ENCODE peak calls at places on chromosomes 11 and 22, in seven cellular contexts. One of them, this sample, is unnamed.

GRCh38 chr11:10728154-10728553 is 22.9 kb upstream of the CTR9 start:
- DNase-seq in CD8-positive, alpha-beta T cell: no peak
- DNase-seq in neural progenitor cell: no peak
- DNase-seq in body of pancreas: no peak
- DNase-seq in brain microvascular endothelial cell: no peak
- DNase-seq in cardiac muscle cell: no peak
- DNase-seq in MM.1S: no peak
- DNase-seq in this sample: no peak

GRCh38 chr11:113137735-113138529 is 176.5 kb upstream of the TTC12 start:
- DNase-seq in CD8-positive, alpha-beta T cell: no peak
- DNase-seq in neural progenitor cell: no peak
- DNase-seq in body of pancreas: no peak
- DNase-seq in brain microvascular endothelial cell: no peak
- DNase-seq in cardiac muscle cell: no peak
- DNase-seq in MM.1S: no peak
- DNase-seq in this sample: no peak

GRCh38 chr11:11972942-11973341 is 35.5 kb downstream of the DKK3 start:
- DNase-seq in CD8-positive, alpha-beta T cell: no peak
- DNase-seq in neural progenitor cell: no peak
- DNase-seq in body of pancreas: no peak
- DNase-seq in brain microvascular endothelial cell: no peak
- DNase-seq in cardiac muscle cell: no peak
- DNase-seq in MM.1S: no peak
- DNase-seq in this sample: no peak

GRCh38 chr11:86632499-86633269 is 39.7 kb downstream of the ME3 start:
- DNase-seq in CD8-positive, alpha-beta T cell: no peak
- DNase-seq in neural progenitor cell: peak; percentile 40
- DNase-seq in body of pancreas: no peak
- DNase-seq in brain microvascular endothelial cell: peak; percentile 98
- DNase-seq in cardiac muscle cell: peak; percentile 17
- DNase-seq in MM.1S: no peak
- DNase-seq in this sample: no peak

GRCh38 chr22:45632791-45633515 is 38.7 kb upstream of the ATXN10 start:
- DNase-seq in CD8-positive, alpha-beta T cell: no peak
- DNase-seq in neural progenitor cell: peak; percentile 25
- DNase-seq in body of pancreas: no peak
- DNase-seq in brain microvascular endothelial cell: peak; percentile 5
- DNase-seq in cardiac muscle cell: peak; percentile 35
- DNase-seq in MM.1S: no peak
- DNase-seq in this sample: no peak

GRCh38 chr11:130804306-130805077 is 111.8 kb downstream of the SNX19 start:
- DNase-seq in CD8-positive, alpha-beta T cell: no peak
- DNase-seq in neural progenitor cell: no peak
- DNase-seq in body of pancreas: no peak
- DNase-seq in brain microvascular endothelial cell: no peak
- DNase-seq in cardiac muscle cell: no peak
- DNase-seq in MM.1S: peak; percentile 80
- DNase-seq in this sample: no peak

GRCh38 chr22:25497269-25497668 is 67.2 kb upstream of the GRK3 start:
- DNase-seq in CD8-positive, alpha-beta T cell: no peak
- DNase-seq in neural progenitor cell: no peak
- DNase-seq in body of pancreas: no peak
- DNase-seq in brain microvascular endothelial cell: peak; percentile 30
- DNase-seq in cardiac muscle cell: peak; percentile 21
- DNase-seq in MM.1S: no peak
- DNase-seq in this sample: no peak

GRCh38 chr11:75968021-75968685 is 153.1 kb downstream of the UVRAG start:
- DNase-seq in CD8-positive, alpha-beta T cell: no peak
- DNase-seq in neural progenitor cell: no peak
- DNase-seq in body of pancreas: no peak
- DNase-seq in brain microvascular endothelial cell: no peak
- DNase-seq in cardiac muscle cell: no peak
- DNase-seq in MM.1S: no peak
- DNase-seq in this sample: no peak

GRCh38 chr22:23383491-23384450 is 196.3 kb downstream of the IGLL1 start:
- DNase-seq in CD8-positive, alpha-beta T cell: no peak
- DNase-seq in neural progenitor cell: peak; percentile 71
- DNase-seq in body of pancreas: no peak
- DNase-seq in brain microvascular endothelial cell: no peak
- DNase-seq in cardiac muscle cell: peak; percentile 43
- DNase-seq in MM.1S: no peak
- DNase-seq in this sample: no peak

GRCh38 chr11:98234698-98235097 is 786.1 kb upstream of the CNTN5 start:
- DNase-seq in CD8-positive, alpha-beta T cell: no peak
- DNase-seq in neural progenitor cell: peak; percentile 45
- DNase-seq in body of pancreas: no peak
- DNase-seq in brain microvascular endothelial cell: no peak
- DNase-seq in cardiac muscle cell: peak; percentile 3
- DNase-seq in MM.1S: no peak
- DNase-seq in this sample: no peak

GRCh38 chr11:98227266-98227665 is 793.5 kb upstream of the CNTN5 start:
- DNase-seq in CD8-positive, alpha-beta T cell: no peak
- DNase-seq in neural progenitor cell: no peak
- DNase-seq in body of pancreas: no peak
- DNase-seq in brain microvascular endothelial cell: no peak
- DNase-seq in cardiac muscle cell: no peak
- DNase-seq in MM.1S: no peak
- DNase-seq in this sample: no peak

DNA sequence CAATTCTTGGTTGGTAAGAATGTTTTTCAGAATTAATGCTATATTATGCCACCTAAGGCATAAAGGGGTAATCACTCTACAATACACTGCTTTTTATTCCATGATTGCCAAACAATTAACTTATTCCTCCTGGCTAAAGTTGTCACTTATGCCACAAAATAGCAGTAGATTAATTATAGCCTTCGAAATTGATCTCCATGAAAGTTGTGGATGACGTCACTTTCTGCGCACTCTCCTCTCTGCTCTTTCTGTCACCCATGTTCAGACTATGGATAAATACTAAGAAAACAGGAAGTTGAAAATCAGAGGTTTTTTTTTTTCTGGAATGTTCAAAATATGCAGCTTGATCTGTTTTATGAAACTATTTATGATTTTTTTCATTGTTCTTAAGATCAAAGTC is 790.1 kb upstream of the CNTN5 start:
- DNase-seq in CD8-positive, alpha-beta T cell: no peak
- DNase-seq in neural progenitor cell: no peak
- DNase-seq in body of pancreas: no peak
- DNase-seq in brain microvascular endothelial cell: no peak
- DNase-seq in cardiac muscle cell: no peak
- DNase-seq in MM.1S: no peak
- DNase-seq in this sample: no peak
- H3K4me3 ChIP-seq in CD8-positive, alpha-beta T cell: no peak overlapping the region
- H3K4me3 ChIP-seq in neural progenitor cell: no peak overlapping the region
- H3K4me3 ChIP-seq in body of pancreas: no peak overlapping the region
- H3K4me3 ChIP-seq in brain microvascular endothelial cell: no peak overlapping the region
- H3K4me3 ChIP-seq in cardiac muscle cell: no peak overlapping the region
- H3K4me3 ChIP-seq in MM.1S: no peak overlapping the region
- H3K4me3 ChIP-seq in this sample: no peak overlapping the region

GRCh38 chr11:132451942-132452601 is 1080.2 kb downstream of the OPCML start:
- DNase-seq in CD8-positive, alpha-beta T cell: no peak
- DNase-seq in neural progenitor cell: peak; percentile 39
- DNase-seq in body of pancreas: no peak
- DNase-seq in brain microvascular endothelial cell: no peak
- DNase-seq in cardiac muscle cell: no peak
- DNase-seq in MM.1S: no peak
- DNase-seq in this sample: no peak
- TF ChIP-seq CTCF in CD8-positive, alpha-beta T cell: no peak
- TF ChIP-seq CTCF in neural progenitor cell: no peak
- TF ChIP-seq CTCF in body of pancreas: no peak
- TF ChIP-seq CTCF in brain microvascular endothelial cell: no peak
- TF ChIP-seq CTCF in cardiac muscle cell: no peak
- TF ChIP-seq CTCF in MM.1S: no peak
- TF ChIP-seq CTCF in this sample: no peak

DNA sequence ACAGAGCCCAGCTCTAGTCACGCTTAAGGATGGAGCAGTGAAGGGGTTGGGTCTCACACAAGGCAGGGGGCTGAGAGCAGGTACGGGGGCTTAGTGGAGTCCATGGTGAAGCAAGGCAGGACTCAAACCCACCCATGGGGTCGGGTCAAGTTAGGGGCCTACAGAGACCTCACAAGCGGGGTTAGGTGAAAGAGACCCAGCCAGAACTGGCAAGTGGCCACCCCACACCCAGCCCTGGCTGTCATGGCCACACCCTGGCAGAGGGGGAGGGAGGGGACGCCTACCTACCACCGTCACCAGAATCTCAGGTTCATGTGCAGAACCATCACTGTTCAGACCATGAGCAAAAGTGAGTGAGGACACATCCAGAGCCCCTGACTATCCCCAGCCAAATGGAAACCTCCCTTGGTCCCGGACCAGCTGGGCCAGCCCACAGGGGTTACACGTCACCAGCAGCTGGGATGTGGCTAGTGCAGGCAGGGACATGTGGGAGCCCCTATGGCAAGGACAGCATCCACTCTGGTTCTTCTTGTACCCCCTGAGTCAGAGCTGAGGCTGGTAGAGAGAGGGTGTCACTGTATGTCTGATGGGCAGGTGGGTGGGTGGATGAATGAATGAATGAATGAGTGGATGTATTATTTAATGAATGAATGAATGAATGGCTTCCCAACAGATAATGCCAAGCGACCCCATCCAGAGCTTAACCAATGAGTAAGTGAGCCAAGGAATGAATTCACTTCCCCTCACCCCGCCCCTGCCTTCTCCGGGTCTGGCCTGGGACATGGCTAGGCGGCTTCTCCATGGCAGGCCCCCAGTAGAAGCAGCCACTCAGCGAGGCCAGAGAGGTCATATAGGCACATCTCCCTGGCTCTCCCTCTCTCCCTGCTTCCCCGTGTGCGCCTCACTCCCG is 681.6 kb downstream of the TBC1D22A start:
- DNase-seq in CD8-positive, alpha-beta T cell: no peak
- DNase-seq in neural progenitor cell: no peak
- DNase-seq in body of pancreas: no peak
- DNase-seq in brain microvascular endothelial cell: no peak
- DNase-seq in cardiac muscle cell: no peak
- DNase-seq in MM.1S: no peak
- DNase-seq in this sample: no peak
- H3K4me3 ChIP-seq in CD8-positive, alpha-beta T cell: no peak overlapping the region
- H3K4me3 ChIP-seq in neural progenitor cell: no peak overlapping the region
- H3K4me3 ChIP-seq in body of pancreas: no peak overlapping the region
- H3K4me3 ChIP-seq in brain microvascular endothelial cell: no peak overlapping the region
- H3K4me3 ChIP-seq in cardiac muscle cell: no peak overlapping the region
- H3K4me3 ChIP-seq in MM.1S: no peak overlapping the region
- H3K4me3 ChIP-seq in this sample: no peak overlapping the region

DNA sequence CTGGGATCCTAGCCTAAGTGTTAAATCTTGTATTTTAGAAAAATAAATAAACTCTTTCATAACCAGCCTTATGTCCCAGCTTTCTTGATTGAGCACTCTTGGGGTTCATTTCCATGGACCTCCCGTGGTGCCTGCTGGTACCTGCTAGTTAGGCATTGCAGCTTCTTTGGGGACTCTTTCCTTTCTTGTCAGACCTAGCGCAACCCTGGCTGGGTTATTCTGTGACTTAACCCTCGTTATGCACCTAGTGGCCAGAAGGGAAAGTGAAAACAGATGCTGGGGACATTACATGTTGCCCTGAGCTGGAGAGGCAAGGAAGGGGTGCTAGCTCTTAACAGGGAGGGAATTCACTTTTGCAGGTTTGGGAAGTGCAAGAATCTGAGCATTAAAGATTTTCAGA is 46.8 kb downstream of the APIP start:
- DNase-seq in CD8-positive, alpha-beta T cell: no peak
- DNase-seq in neural progenitor cell: peak; percentile 30
- DNase-seq in body of pancreas: no peak
- DNase-seq in brain microvascular endothelial cell: no peak
- DNase-seq in cardiac muscle cell: no peak
- DNase-seq in MM.1S: no peak
- DNase-seq in this sample: no peak
- TF ChIP-seq CTCF in CD8-positive, alpha-beta T cell: no peak
- TF ChIP-seq CTCF in neural progenitor cell: peak; percentile 38
- TF ChIP-seq CTCF in body of pancreas: no peak
- TF ChIP-seq CTCF in brain microvascular endothelial cell: peak; percentile 54
- TF ChIP-seq CTCF in cardiac muscle cell: no peak
- TF ChIP-seq CTCF in MM.1S: peak; percentile 30
- TF ChIP-seq CTCF in this sample: peak; percentile 39

DNA sequence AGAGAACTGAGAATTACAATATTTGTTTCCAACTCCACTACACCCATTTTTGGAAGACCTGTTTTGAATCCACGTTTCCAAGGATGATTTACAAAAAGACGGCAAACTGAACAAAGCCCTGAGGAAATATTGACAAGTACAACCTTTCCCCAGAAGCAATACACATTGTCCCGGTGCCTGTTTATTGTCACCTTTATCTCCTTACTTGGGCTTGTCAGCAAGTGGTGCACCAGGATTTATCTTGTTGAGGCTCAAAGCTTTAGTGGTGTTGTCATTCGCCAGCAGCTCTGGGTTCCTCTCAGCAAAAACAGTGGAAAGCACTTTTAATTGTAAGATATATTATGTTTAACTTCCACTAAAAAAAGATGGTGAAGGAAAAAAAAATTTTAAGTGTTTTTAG is 1191.9 kb upstream of the TENM4 start:
- DNase-seq in CD8-positive, alpha-beta T cell: no peak
- DNase-seq in neural progenitor cell: no peak
- DNase-seq in body of pancreas: no peak
- DNase-seq in brain microvascular endothelial cell: no peak
- DNase-seq in cardiac muscle cell: peak; percentile 89
- DNase-seq in MM.1S: no peak
- DNase-seq in this sample: no peak
- H3K4me3 ChIP-seq in CD8-positive, alpha-beta T cell: no peak overlapping the region
- H3K4me3 ChIP-seq in neural progenitor cell: no peak overlapping the region
- H3K4me3 ChIP-seq in body of pancreas: no peak overlapping the region
- H3K4me3 ChIP-seq in brain microvascular endothelial cell: no peak overlapping the region
- H3K4me3 ChIP-seq in cardiac muscle cell: no peak overlapping the region
- H3K4me3 ChIP-seq in MM.1S: no peak overlapping the region
- H3K4me3 ChIP-seq in this sample: no peak overlapping the region

GRCh38 chr11:117818036-117818858 is 6.3 kb downstream of the FXYD2 start:
- DNase-seq in CD8-positive, alpha-beta T cell: no peak
- DNase-seq in neural progenitor cell: no peak
- DNase-seq in body of pancreas: no peak
- DNase-seq in brain microvascular endothelial cell: peak; percentile 31
- DNase-seq in cardiac muscle cell: no peak
- DNase-seq in MM.1S: no peak
- DNase-seq in this sample: peak; percentile 79
- TF ChIP-seq CTCF in CD8-positive, alpha-beta T cell: no peak
- TF ChIP-seq CTCF in neural progenitor cell: no peak
- TF ChIP-seq CTCF in body of pancreas: no peak
- TF ChIP-seq CTCF in brain microvascular endothelial cell: no peak
- TF ChIP-seq CTCF in cardiac muscle cell: no peak
- TF ChIP-seq CTCF in MM.1S: no peak
- TF ChIP-seq CTCF in this sample: no peak

This sample was measured in GM06990.